ENCODE peak calls at places on chromosomes 12 and 14, in ten cellular contexts. One of them, this sample, is unnamed.

GRCh38 chr14:31263485-31264133 is 56.0 kb upstream of the HECTD1 start:
- DNase-seq in Peyer's patch: peak
- DNase-seq in tibial artery: peak
- DNase-seq in cardiac muscle cell: peak
- DNase-seq in activated naive CD8-positive, alpha-beta T cell treated with anti-CD3 and anti-CD28 coated beads, Interleukin-2, amount 50 U/mL, for 24 hours: no peak
- DNase-seq in NCI-H1436: no peak
- DNase-seq in nephron progenitor cell: no peak
- DNase-seq in activated T-helper 1 cell treated with Interleukin-2 at 50 U/mL for 16 hours: no peak
- DNase-seq in stimulated activated CD4-positive, alpha-beta T cell treated with anti-CD3 and anti-CD28 coated beads, Interleukin-1b, Interleukin-23, amount 100 ng/mL, for 1 hour: no peak
- DNase-seq in left cardiac atrium: peak
- DNase-seq in this sample: no peak

GRCh38 chr12:88924162-88924561 is 343.9 kb upstream of the KITLG start:
- DNase-seq in Peyer's patch: no peak
- DNase-seq in tibial artery: no peak
- DNase-seq in cardiac muscle cell: no peak
- DNase-seq in activated naive CD8-positive, alpha-beta T cell treated with anti-CD3 and anti-CD28 coated beads, Interleukin-2, amount 50 U/mL, for 24 hours: no peak
- DNase-seq in NCI-H1436: no peak
- DNase-seq in nephron progenitor cell: no peak
- DNase-seq in activated T-helper 1 cell treated with Interleukin-2 at 50 U/mL for 16 hours: no peak
- DNase-seq in stimulated activated CD4-positive, alpha-beta T cell treated with anti-CD3 and anti-CD28 coated beads, Interleukin-1b, Interleukin-23, amount 100 ng/mL, for 1 hour: no peak
- DNase-seq in left cardiac atrium: no peak
- DNase-seq in this sample: no peak

GRCh38 chr14:80239631-80240030 is 28.3 kb upstream of the DIO2 start:
- DNase-seq in Peyer's patch: no peak
- DNase-seq in tibial artery: no peak
- DNase-seq in cardiac muscle cell: no peak
- DNase-seq in activated naive CD8-positive, alpha-beta T cell treated with anti-CD3 and anti-CD28 coated beads, Interleukin-2, amount 50 U/mL, for 24 hours: no peak
- DNase-seq in NCI-H1436: no peak
- DNase-seq in nephron progenitor cell: no peak
- DNase-seq in activated T-helper 1 cell treated with Interleukin-2 at 50 U/mL for 16 hours: no peak
- DNase-seq in stimulated activated CD4-positive, alpha-beta T cell treated with anti-CD3 and anti-CD28 coated beads, Interleukin-1b, Interleukin-23, amount 100 ng/mL, for 1 hour: no peak
- DNase-seq in left cardiac atrium: no peak
- DNase-seq in this sample: no peak

GRCh38 chr14:68685419-68686211 is 107.3 kb downstream of the ZFP36L1 start:
- DNase-seq in Peyer's patch: peak
- DNase-seq in tibial artery: peak
- DNase-seq in cardiac muscle cell: peak
- DNase-seq in activated naive CD8-positive, alpha-beta T cell treated with anti-CD3 and anti-CD28 coated beads, Interleukin-2, amount 50 U/mL, for 24 hours: peak
- DNase-seq in NCI-H1436: no peak
- DNase-seq in nephron progenitor cell: no peak
- DNase-seq in activated T-helper 1 cell treated with Interleukin-2 at 50 U/mL for 16 hours: peak
- DNase-seq in stimulated activated CD4-positive, alpha-beta T cell treated with anti-CD3 and anti-CD28 coated beads, Interleukin-1b, Interleukin-23, amount 100 ng/mL, for 1 hour: peak
- DNase-seq in left cardiac atrium: no peak
- DNase-seq in this sample: peak

GRCh38 chr14:26486922-26487321 is 110.9 kb downstream of the NOVA1 start:
- DNase-seq in Peyer's patch: no peak
- DNase-seq in tibial artery: no peak
- DNase-seq in cardiac muscle cell: no peak
- DNase-seq in activated naive CD8-positive, alpha-beta T cell treated with anti-CD3 and anti-CD28 coated beads, Interleukin-2, amount 50 U/mL, for 24 hours: no peak
- DNase-seq in NCI-H1436: no peak
- DNase-seq in nephron progenitor cell: no peak
- DNase-seq in activated T-helper 1 cell treated with Interleukin-2 at 50 U/mL for 16 hours: no peak
- DNase-seq in stimulated activated CD4-positive, alpha-beta T cell treated with anti-CD3 and anti-CD28 coated beads, Interleukin-1b, Interleukin-23, amount 100 ng/mL, for 1 hour: no peak
- DNase-seq in left cardiac atrium: no peak
- DNase-seq in this sample: no peak

GRCh38 chr12:131716282-131716681 is 5.4 kb downstream of the SFSWAP start:
- DNase-seq in Peyer's patch: no peak
- DNase-seq in tibial artery: no peak
- DNase-seq in cardiac muscle cell: no peak
- DNase-seq in activated naive CD8-positive, alpha-beta T cell treated with anti-CD3 and anti-CD28 coated beads, Interleukin-2, amount 50 U/mL, for 24 hours: no peak
- DNase-seq in NCI-H1436: no peak
- DNase-seq in nephron progenitor cell: no peak
- DNase-seq in activated T-helper 1 cell treated with Interleukin-2 at 50 U/mL for 16 hours: no peak
- DNase-seq in stimulated activated CD4-positive, alpha-beta T cell treated with anti-CD3 and anti-CD28 coated beads, Interleukin-1b, Interleukin-23, amount 100 ng/mL, for 1 hour: no peak
- DNase-seq in left cardiac atrium: no peak
- DNase-seq in this sample: no peak

GRCh38 chr12:45989277-45989856 is 1.0 kb downstream of the SCAF11 start:
- DNase-seq in Peyer's patch: no peak
- DNase-seq in tibial artery: no peak
- DNase-seq in cardiac muscle cell: no peak
- DNase-seq in activated naive CD8-positive, alpha-beta T cell treated with anti-CD3 and anti-CD28 coated beads, Interleukin-2, amount 50 U/mL, for 24 hours: no peak
- DNase-seq in NCI-H1436: no peak
- DNase-seq in nephron progenitor cell: no peak
- DNase-seq in activated T-helper 1 cell treated with Interleukin-2 at 50 U/mL for 16 hours: no peak
- DNase-seq in stimulated activated CD4-positive, alpha-beta T cell treated with anti-CD3 and anti-CD28 coated beads, Interleukin-1b, Interleukin-23, amount 100 ng/mL, for 1 hour: peak
- DNase-seq in left cardiac atrium: no peak
- DNase-seq in this sample: peak

GRCh38 chr12:62934799-62935674 is at the start of gene PPM1H:
- DNase-seq in Peyer's patch: peak
- DNase-seq in tibial artery: peak
- DNase-seq in cardiac muscle cell: peak
- DNase-seq in activated naive CD8-positive, alpha-beta T cell treated with anti-CD3 and anti-CD28 coated beads, Interleukin-2, amount 50 U/mL, for 24 hours: peak
- DNase-seq in NCI-H1436: peak
- DNase-seq in nephron progenitor cell: peak
- DNase-seq in activated T-helper 1 cell treated with Interleukin-2 at 50 U/mL for 16 hours: no peak
- DNase-seq in stimulated activated CD4-positive, alpha-beta T cell treated with anti-CD3 and anti-CD28 coated beads, Interleukin-1b, Interleukin-23, amount 100 ng/mL, for 1 hour: no peak
- DNase-seq in left cardiac atrium: peak
- DNase-seq in this sample: peak

GRCh38 chr12:70196732-70197361 is 46.4 kb upstream of the CNOT2 start:
- DNase-seq in Peyer's patch: no peak
- DNase-seq in tibial artery: no peak
- DNase-seq in cardiac muscle cell: peak
- DNase-seq in activated naive CD8-positive, alpha-beta T cell treated with anti-CD3 and anti-CD28 coated beads, Interleukin-2, amount 50 U/mL, for 24 hours: no peak
- DNase-seq in NCI-H1436: no peak
- DNase-seq in nephron progenitor cell: no peak
- DNase-seq in activated T-helper 1 cell treated with Interleukin-2 at 50 U/mL for 16 hours: no peak
- DNase-seq in stimulated activated CD4-positive, alpha-beta T cell treated with anti-CD3 and anti-CD28 coated beads, Interleukin-1b, Interleukin-23, amount 100 ng/mL, for 1 hour: no peak
- DNase-seq in left cardiac atrium: no peak
- DNase-seq in this sample: no peak

GRCh38 chr12:107415834-107416233 is 269.8 kb upstream of the PWP1 start:
- DNase-seq in Peyer's patch: no peak
- DNase-seq in tibial artery: no peak
- DNase-seq in cardiac muscle cell: no peak
- DNase-seq in activated naive CD8-positive, alpha-beta T cell treated with anti-CD3 and anti-CD28 coated beads, Interleukin-2, amount 50 U/mL, for 24 hours: no peak
- DNase-seq in NCI-H1436: no peak
- DNase-seq in nephron progenitor cell: no peak
- DNase-seq in activated T-helper 1 cell treated with Interleukin-2 at 50 U/mL for 16 hours: no peak
- DNase-seq in stimulated activated CD4-positive, alpha-beta T cell treated with anti-CD3 and anti-CD28 coated beads, Interleukin-1b, Interleukin-23, amount 100 ng/mL, for 1 hour: no peak
- DNase-seq in left cardiac atrium: no peak
- DNase-seq in this sample: no peak

GRCh38 chr12:49089831-49090773 is 4.5 kb downstream of the DHH start:
- DNase-seq in Peyer's patch: peak
- DNase-seq in tibial artery: peak
- DNase-seq in cardiac muscle cell: peak
- DNase-seq in activated naive CD8-positive, alpha-beta T cell treated with anti-CD3 and anti-CD28 coated beads, Interleukin-2, amount 50 U/mL, for 24 hours: peak
- DNase-seq in NCI-H1436: peak
- DNase-seq in nephron progenitor cell: peak
- DNase-seq in activated T-helper 1 cell treated with Interleukin-2 at 50 U/mL for 16 hours: no peak
- DNase-seq in stimulated activated CD4-positive, alpha-beta T cell treated with anti-CD3 and anti-CD28 coated beads, Interleukin-1b, Interleukin-23, amount 100 ng/mL, for 1 hour: no peak
- DNase-seq in left cardiac atrium: peak
- DNase-seq in this sample: peak

GRCh38 chr12:90922068-90922743 is 32.8 kb downstream of the CCER1 start:
- DNase-seq in Peyer's patch: no peak
- DNase-seq in tibial artery: no peak
- DNase-seq in cardiac muscle cell: peak
- DNase-seq in activated naive CD8-positive, alpha-beta T cell treated with anti-CD3 and anti-CD28 coated beads, Interleukin-2, amount 50 U/mL, for 24 hours: no peak
- DNase-seq in NCI-H1436: no peak
- DNase-seq in nephron progenitor cell: no peak
- DNase-seq in activated T-helper 1 cell treated with Interleukin-2 at 50 U/mL for 16 hours: no peak
- DNase-seq in stimulated activated CD4-positive, alpha-beta T cell treated with anti-CD3 and anti-CD28 coated beads, Interleukin-1b, Interleukin-23, amount 100 ng/mL, for 1 hour: no peak
- DNase-seq in left cardiac atrium: no peak
- DNase-seq in this sample: no peak

GRCh38 chr12:43444940-43445564 is 107.0 kb downstream of the ADAMTS20 start:
- DNase-seq in Peyer's patch: peak
- DNase-seq in tibial artery: no peak
- DNase-seq in cardiac muscle cell: peak
- DNase-seq in activated naive CD8-positive, alpha-beta T cell treated with anti-CD3 and anti-CD28 coated beads, Interleukin-2, amount 50 U/mL, for 24 hours: peak
- DNase-seq in NCI-H1436: peak
- DNase-seq in nephron progenitor cell: peak
- DNase-seq in activated T-helper 1 cell treated with Interleukin-2 at 50 U/mL for 16 hours: no peak
- DNase-seq in stimulated activated CD4-positive, alpha-beta T cell treated with anti-CD3 and anti-CD28 coated beads, Interleukin-1b, Interleukin-23, amount 100 ng/mL, for 1 hour: peak
- DNase-seq in left cardiac atrium: peak
- DNase-seq in this sample: peak

GRCh38 chr12:93186131-93186530 is 191.6 kb upstream of the NUDT4 start:
- DNase-seq in Peyer's patch: no peak
- DNase-seq in tibial artery: no peak
- DNase-seq in cardiac muscle cell: peak
- DNase-seq in activated naive CD8-positive, alpha-beta T cell treated with anti-CD3 and anti-CD28 coated beads, Interleukin-2, amount 50 U/mL, for 24 hours: no peak
- DNase-seq in NCI-H1436: no peak
- DNase-seq in nephron progenitor cell: no peak
- DNase-seq in activated T-helper 1 cell treated with Interleukin-2 at 50 U/mL for 16 hours: no peak
- DNase-seq in stimulated activated CD4-positive, alpha-beta T cell treated with anti-CD3 and anti-CD28 coated beads, Interleukin-1b, Interleukin-23, amount 100 ng/mL, for 1 hour: no peak
- DNase-seq in left cardiac atrium: no peak
- DNase-seq in this sample: peak

GRCh38 chr12:50201987-50202521 is 34.9 kb upstream of the CERS5 start:
- DNase-seq in Peyer's patch: peak
- DNase-seq in tibial artery: no peak
- DNase-seq in cardiac muscle cell: peak
- DNase-seq in activated naive CD8-positive, alpha-beta T cell treated with anti-CD3 and anti-CD28 coated beads, Interleukin-2, amount 50 U/mL, for 24 hours: no peak
- DNase-seq in NCI-H1436: no peak
- DNase-seq in nephron progenitor cell: no peak
- DNase-seq in activated T-helper 1 cell treated with Interleukin-2 at 50 U/mL for 16 hours: no peak
- DNase-seq in stimulated activated CD4-positive, alpha-beta T cell treated with anti-CD3 and anti-CD28 coated beads, Interleukin-1b, Interleukin-23, amount 100 ng/mL, for 1 hour: no peak
- DNase-seq in left cardiac atrium: no peak
- DNase-seq in this sample: no peak

GRCh38 chr14:90593254-90594040 is 196.6 kb downstream of the CALM1 start:
- DNase-seq in Peyer's patch: no peak
- DNase-seq in tibial artery: no peak
- DNase-seq in cardiac muscle cell: no peak
- DNase-seq in activated naive CD8-positive, alpha-beta T cell treated with anti-CD3 and anti-CD28 coated beads, Interleukin-2, amount 50 U/mL, for 24 hours: no peak
- DNase-seq in NCI-H1436: no peak
- DNase-seq in nephron progenitor cell: no peak
- DNase-seq in activated T-helper 1 cell treated with Interleukin-2 at 50 U/mL for 16 hours: no peak
- DNase-seq in stimulated activated CD4-positive, alpha-beta T cell treated with anti-CD3 and anti-CD28 coated beads, Interleukin-1b, Interleukin-23, amount 100 ng/mL, for 1 hour: no peak
- DNase-seq in left cardiac atrium: no peak
- DNase-seq in this sample: no peak

GRCh38 chr12:103387385-103387784 is 108.4 kb downstream of the C12orf42 start:
- DNase-seq in Peyer's patch: no peak
- DNase-seq in tibial artery: no peak
- DNase-seq in cardiac muscle cell: no peak
- DNase-seq in activated naive CD8-positive, alpha-beta T cell treated with anti-CD3 and anti-CD28 coated beads, Interleukin-2, amount 50 U/mL, for 24 hours: no peak
- DNase-seq in NCI-H1436: peak
- DNase-seq in nephron progenitor cell: no peak
- DNase-seq in activated T-helper 1 cell treated with Interleukin-2 at 50 U/mL for 16 hours: no peak
- DNase-seq in stimulated activated CD4-positive, alpha-beta T cell treated with anti-CD3 and anti-CD28 coated beads, Interleukin-1b, Interleukin-23, amount 100 ng/mL, for 1 hour: no peak
- DNase-seq in left cardiac atrium: no peak
- DNase-seq in this sample: no peak

GRCh38 chr14:73789996-73790581 is 61.5 kb upstream of the PTGR2 start:
- DNase-seq in Peyer's patch: peak
- DNase-seq in tibial artery: peak
- DNase-seq in cardiac muscle cell: peak
- DNase-seq in activated naive CD8-positive, alpha-beta T cell treated with anti-CD3 and anti-CD28 coated beads, Interleukin-2, amount 50 U/mL, for 24 hours: no peak
- DNase-seq in NCI-H1436: no peak
- DNase-seq in nephron progenitor cell: no peak
- DNase-seq in activated T-helper 1 cell treated with Interleukin-2 at 50 U/mL for 16 hours: no peak
- DNase-seq in stimulated activated CD4-positive, alpha-beta T cell treated with anti-CD3 and anti-CD28 coated beads, Interleukin-1b, Interleukin-23, amount 100 ng/mL, for 1 hour: no peak
- DNase-seq in left cardiac atrium: peak
- DNase-seq in this sample: no peak

GRCh38 chr14:88420187-88420586 is 34.7 kb downstream of the SPATA7 start:
- DNase-seq in Peyer's patch: no peak
- DNase-seq in tibial artery: no peak
- DNase-seq in cardiac muscle cell: no peak
- DNase-seq in activated naive CD8-positive, alpha-beta T cell treated with anti-CD3 and anti-CD28 coated beads, Interleukin-2, amount 50 U/mL, for 24 hours: no peak
- DNase-seq in NCI-H1436: no peak
- DNase-seq in nephron progenitor cell: no peak
- DNase-seq in activated T-helper 1 cell treated with Interleukin-2 at 50 U/mL for 16 hours: no peak
- DNase-seq in stimulated activated CD4-positive, alpha-beta T cell treated with anti-CD3 and anti-CD28 coated beads, Interleukin-1b, Interleukin-23, amount 100 ng/mL, for 1 hour: no peak
- DNase-seq in left cardiac atrium: no peak
- DNase-seq in this sample: no peak

GRCh38 chr12:98422809-98423208 is 92.6 kb upstream of the TMPO start:
- DNase-seq in Peyer's patch: peak
- DNase-seq in tibial artery: no peak
- DNase-seq in cardiac muscle cell: no peak
- DNase-seq in activated naive CD8-positive, alpha-beta T cell treated with anti-CD3 and anti-CD28 coated beads, Interleukin-2, amount 50 U/mL, for 24 hours: no peak
- DNase-seq in NCI-H1436: no peak
- DNase-seq in nephron progenitor cell: peak
- DNase-seq in activated T-helper 1 cell treated with Interleukin-2 at 50 U/mL for 16 hours: no peak
- DNase-seq in stimulated activated CD4-positive, alpha-beta T cell treated with anti-CD3 and anti-CD28 coated beads, Interleukin-1b, Interleukin-23, amount 100 ng/mL, for 1 hour: no peak
- DNase-seq in left cardiac atrium: no peak
- DNase-seq in this sample: no peak

This sample was measured in activated CD4-positive, alpha-beta T cell treated with anti-CD3 and anti-CD28 coated beads for 36 hours.